ENCODE peak calls at places on chromosomes 2 and 18, in five cellular contexts. X is B cell, I is lower lobe of right lung, N is neural crest cell, D is kidney. H is an unnamed sample.

GRCh38 chr2:230758566-230759480 is 46.2 kb downstream of the CAB39 start:
- DNase-seq in N (no peak), I (no peak), X (no peak), D (no peak), H (peak; percentile 88)

GRCh38 chr18:25187582-25188291 is 164.2 kb downstream of the ZNF521 start:
- DNase-seq in X (no peak), I (no peak), D (no peak), N (no peak), H (no peak)

GRCh38 chr18:12373032-12373770 is 3.8 kb downstream of the AFG3L2 start:
- DNase-seq in I (no peak), N (no peak), D (no peak), X (no peak), H (no peak)

GRCh38 chr2:179677148-179677688 is 184.2 kb downstream of the ZNF385B start:
- DNase-seq in N (no peak), D (no peak), X (no peak), I (no peak), H (peak; percentile 51)

GRCh38 chr2:18084376-18084775 is 205.9 kb downstream of the KCNS3 start:
- DNase-seq in I (no peak), X (no peak), N (no peak), D (no peak), H (no peak)

GRCh38 chr2:74538881-74539339 is 9.2 kb downstream of the HTRA2 start:
- DNase-seq in N (no peak), X (peak; percentile 48), I (no peak), D (no peak), H (no peak)

GRCh38 chr2:37125404-37125803 is 31.4 kb downstream of the EIF2AK2 start:
- DNase-seq in N (no peak), D (no peak), X (no peak), I (no peak), H (no peak)

GRCh38 chr2:237432484-237433092 is 18.6 kb upstream of the COL6A3 start:
- DNase-seq in D (no peak), N (no peak), X (no peak), I (peak; percentile 45), H (peak; percentile 98)

GRCh38 chr2:8086796-8087479 is 594.9 kb upstream of the ID2 start:
- DNase-seq in N (no peak), D (no peak), I (no peak), X (no peak), H (peak; percentile 94)

GRCh38 chr2:198045227-198045626 is 240.8 kb downstream of the PLCL1 start:
- DNase-seq in I (no peak), D (no peak), X (no peak), N (no peak), H (no peak)

GRCh38 chr2:44290271-44290670 is 15.0 kb downstream of the SLC3A1 start:
- DNase-seq in N (no peak), X (no peak), I (no peak), D (no peak), H (peak; percentile 50)

GRCh38 chr2:70901235-70902066 is 34.2 kb upstream of the ATP6V1B1 start:
- DNase-seq in N (peak; percentile 33), X (no peak), D (no peak), I (no peak), H (peak; percentile 12)

GRCh38 chr2:46462936-46463335 is 16.4 kb upstream of the TMEM247 start:
- DNase-seq in I (no peak), D (no peak), N (no peak), X (no peak), H (no peak)

GRCh38 chr2:187618813-187619212 is 64.6 kb upstream of the TFPI start:
- DNase-seq in N (no peak), X (no peak), I (no peak), D (no peak), H (no peak)

GRCh38 chr2:180979086-180979934 is 1.1 kb upstream of the UBE2E3 start:
- DNase-seq in X (no peak), D (no peak), N (no peak), I (no peak), H (peak; percentile 74)

GRCh38 chr2:159595410-159596046 is 20.8 kb downstream of the BAZ2B start:
- DNase-seq in I (no peak), D (no peak), X (no peak), N (no peak), H (peak; percentile 13)

GRCh38 chr2:98952971-98953370 is 16.9 kb upstream of the CRACDL start:
- DNase-seq in X (no peak), I (no peak), N (no peak), D (no peak), H (no peak)

GRCh38 chr2:150133623-150134022 is 353.8 kb downstream of the RND3 start:
- DNase-seq in N (no peak), X (no peak), D (no peak), I (no peak), H (peak; percentile 90)

GRCh38 chr2:71748227-71748626 is 294.9 kb downstream of the DYSF start:
- DNase-seq in I (no peak), N (no peak), X (no peak), D (no peak), H (peak; percentile 44)

GRCh38 chr2:202911203-202911512 is 315 bp downstream of the WDR12 start:
- DNase-seq in D (no peak), I (no peak), X (no peak), N (no peak), H (no peak)

GRCh38 chr2:174049895-174050294 is 84.7 kb upstream of the SP3 start:
- DNase-seq in N (no peak), X (no peak), I (no peak), D (no peak), H (no peak)

GRCh38 chr2:67669796-67670195 is 272.7 kb downstream of the ETAA1 start:
- DNase-seq in X (no peak), I (no peak), N (no peak), D (no peak), H (no peak)

DNA sequence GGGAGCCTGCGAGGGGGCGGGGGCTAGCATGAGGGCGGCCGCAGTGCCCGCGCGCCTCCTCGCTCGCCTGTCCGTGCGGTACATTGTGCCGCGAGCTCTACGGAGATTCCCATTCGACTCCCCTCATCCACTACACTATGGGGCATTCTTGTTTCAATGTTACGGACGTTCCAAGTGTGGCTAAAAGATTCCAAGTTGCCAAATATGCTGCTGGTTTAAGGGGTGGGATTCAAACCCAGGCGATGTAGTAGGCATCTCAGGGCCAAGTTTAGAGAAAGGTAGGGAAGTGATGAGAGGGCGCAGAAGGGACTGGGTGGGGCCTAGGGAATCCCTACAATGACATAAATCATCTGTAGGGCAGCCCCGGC is 10.0 kb upstream of the CRYBA2 start:
- DNase-seq in X (no peak), D (no peak), N (no peak), I (no peak), H (no peak)
- TF ChIP-seq CTCF in X (no peak), D (no peak), N (no peak), I (no peak), H (no peak)

GRCh38 chr2:164498841-164499240 is 122.4 kb downstream of the GRB14 start:
- DNase-seq in I (no peak), X (no peak), D (no peak), N (no peak), H (no peak)

DNA sequence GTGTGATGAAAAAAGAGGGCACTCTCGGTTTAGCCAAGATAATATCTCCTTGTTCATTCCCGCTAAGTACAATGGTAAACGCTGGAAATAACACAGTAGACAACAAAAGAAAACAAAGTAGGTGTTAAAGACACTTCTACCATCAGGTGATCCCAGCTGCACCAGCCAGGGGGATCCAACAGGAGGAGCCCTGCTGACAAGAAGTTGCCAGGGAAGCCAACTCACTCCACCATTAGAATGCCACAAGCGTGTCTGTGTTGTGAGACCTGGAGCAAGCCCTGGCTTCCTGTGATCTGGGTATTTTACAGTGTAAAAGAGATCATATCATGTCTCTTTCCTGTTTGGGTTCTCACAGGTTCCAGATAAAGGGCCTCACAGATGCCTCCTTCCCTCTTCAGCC is 117.0 kb downstream of the GRB14 start:
- DNase-seq in D (no peak), I (no peak), N (no peak), X (no peak), H (no peak)
- TF ChIP-seq CTCF in D (peak; percentile 41), I (no peak), N (peak; percentile 47), X (no peak), H (peak; percentile 36)

GRCh38 chr2:16319425-16320245 is 346.0 kb downstream of the CYRIA start:
- DNase-seq in I (no peak), N (no peak), D (peak; percentile 72), X (no peak), H (no peak)
- TF ChIP-seq CTCF in I (no peak), N (no peak), D (no peak), X (no peak), H (no peak)

DNA sequence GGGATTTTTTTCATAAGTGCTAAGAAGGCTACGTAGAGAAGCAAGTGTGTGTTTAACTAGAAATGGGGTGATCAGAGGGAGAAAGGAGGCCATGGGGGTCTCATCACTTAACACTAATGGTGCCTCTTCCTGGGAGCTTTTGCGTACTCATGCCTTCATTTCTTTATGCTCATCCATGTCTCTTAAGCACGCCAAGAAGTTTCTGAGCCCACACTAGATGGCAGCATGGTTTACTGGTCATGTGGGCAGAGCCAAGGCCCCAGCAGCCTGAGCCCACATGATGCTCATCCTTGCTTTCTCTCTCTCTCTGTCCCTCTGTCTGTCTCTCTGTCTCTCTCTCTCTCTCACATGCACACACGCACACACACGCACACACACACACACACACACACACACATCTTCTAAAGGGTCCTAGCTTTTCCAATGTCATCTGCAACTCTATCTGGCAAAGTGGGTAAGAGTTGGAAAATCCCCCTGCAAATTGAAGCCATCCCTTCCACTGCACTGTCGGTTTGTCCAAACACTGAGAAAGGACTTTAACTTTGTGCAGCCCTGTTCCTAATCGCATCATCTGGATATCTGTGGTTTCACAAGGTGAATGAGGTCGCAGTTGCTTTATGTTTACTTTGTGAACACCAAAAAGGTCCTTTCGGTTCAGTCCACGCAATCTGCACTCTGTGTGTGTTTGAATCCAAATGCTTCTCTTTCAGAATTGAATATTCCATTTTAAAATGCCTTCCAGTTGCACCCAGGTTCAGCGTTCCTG is 137.2 kb upstream of the CCDC68 start:
- DNase-seq in I (no peak), D (no peak), N (no peak), X (no peak), H (peak; percentile 81)
- TF ChIP-seq CTCF in I (peak; percentile 22), D (peak; percentile 46), N (peak; percentile 23), X (peak; percentile 11), H (peak; percentile 69)